ENCODE peak calls at places on chromosomes 3 and 15, in seven cellular contexts. E is GM12878, H is GM12892, F is K562, R is H1, J is HepG2, N is SK-N-SH. Y is an unnamed sample.

GRCh38 chr3:128906031-128906803 is 26.8 kb downstream of the ACAD9 start:
- DNase-seq in H (no peak), J (no peak), F (no peak), E (no peak), N (no peak), R (no peak), Y (no peak)

GRCh38 chr3:98962951-98963350 is 61.5 kb upstream of the DCBLD2 start:
- DNase-seq in F (no peak), R (no peak), E (no peak), J (no peak), N (no peak), H (no peak), Y (no peak)

GRCh38 chr3:122111974-122112373 is 56.8 kb downstream of the CD86 start:
- DNase-seq in H (no peak), E (no peak), F (no peak), N (no peak), J (no peak), R (no peak), Y (no peak)

GRCh38 chr3:178421069-178421468 is 115.2 kb upstream of the KCNMB2 start:
- DNase-seq in F (no peak), R (no peak), N (no peak), E (no peak), J (no peak), H (no peak), Y (no peak)

GRCh38 chr3:148077951-148078350 is 619.8 kb upstream of the AGTR1 start:
- DNase-seq in N (no peak), E (no peak), R (no peak), H (no peak), F (no peak), J (no peak), Y (no peak)

GRCh38 chr3:47565861-47566550 is 12.7 kb downstream of the CSPG5 start:
- DNase-seq in H (no peak), N (peak; percentile 41), E (no peak), R (no peak), J (no peak), F (no peak), Y (no peak)

GRCh38 chr3:127525373-127525772 is 65.2 kb downstream of the TPRA1 start:
- DNase-seq in N (no peak), E (no peak), J (peak; percentile 27), F (peak; percentile 30), R (no peak), H (no peak), Y (no peak)

GRCh38 chr15:38316311-38316710 is 63.7 kb downstream of the SPRED1 start:
- DNase-seq in R (no peak), F (no peak), N (no peak), E (no peak), J (no peak), H (no peak), Y (no peak)

GRCh38 chr3:152583913-152584312 is 251.0 kb upstream of the P2RY1 start:
- DNase-seq in F (no peak), H (no peak), R (no peak), N (no peak), E (no peak), J (no peak), Y (no peak)

GRCh38 chr3:72042397-72043211 is 257.7 kb upstream of the PROK2 start:
- DNase-seq in F (no peak), N (no peak), H (no peak), J (no peak), E (no peak), R (no peak), Y (no peak)

GRCh38 chr3:8460815-8461482 is 40.7 kb upstream of the LMCD1 start:
- DNase-seq in N (no peak), J (no peak), H (no peak), F (no peak), R (no peak), E (no peak), Y (no peak)

GRCh38 chr3:154971341-154971740 is 108.8 kb upstream of the MME start:
- DNase-seq in H (no peak), J (no peak), R (no peak), F (no peak), N (no peak), E (no peak), Y (no peak)

GRCh38 chr3:154971771-154972326 is 108.3 kb upstream of the MME start:
- DNase-seq in N (no peak), F (no peak), R (no peak), E (no peak), J (no peak), H (no peak), Y (no peak)

GRCh38 chr3:154972951-154973350 is 107.2 kb upstream of the MME start:
- DNase-seq in N (no peak), J (no peak), R (no peak), H (no peak), F (no peak), E (no peak), Y (no peak)

GRCh38 chr3:154969366-154969765 is 110.8 kb upstream of the MME start:
- DNase-seq in N (no peak), E (no peak), F (no peak), R (no peak), H (no peak), J (no peak), Y (no peak)

GRCh38 chr3:154970796-154971195 is 109.3 kb upstream of the MME start:
- DNase-seq in H (no peak), N (no peak), F (no peak), R (no peak), E (no peak), J (no peak), Y (no peak)
- TF ChIP-seq POLR2AphosphoS5 in H (no peak), N (peak; percentile 43), F (no peak), R (no peak), E (no peak), J (no peak), Y (no peak)

DNA sequence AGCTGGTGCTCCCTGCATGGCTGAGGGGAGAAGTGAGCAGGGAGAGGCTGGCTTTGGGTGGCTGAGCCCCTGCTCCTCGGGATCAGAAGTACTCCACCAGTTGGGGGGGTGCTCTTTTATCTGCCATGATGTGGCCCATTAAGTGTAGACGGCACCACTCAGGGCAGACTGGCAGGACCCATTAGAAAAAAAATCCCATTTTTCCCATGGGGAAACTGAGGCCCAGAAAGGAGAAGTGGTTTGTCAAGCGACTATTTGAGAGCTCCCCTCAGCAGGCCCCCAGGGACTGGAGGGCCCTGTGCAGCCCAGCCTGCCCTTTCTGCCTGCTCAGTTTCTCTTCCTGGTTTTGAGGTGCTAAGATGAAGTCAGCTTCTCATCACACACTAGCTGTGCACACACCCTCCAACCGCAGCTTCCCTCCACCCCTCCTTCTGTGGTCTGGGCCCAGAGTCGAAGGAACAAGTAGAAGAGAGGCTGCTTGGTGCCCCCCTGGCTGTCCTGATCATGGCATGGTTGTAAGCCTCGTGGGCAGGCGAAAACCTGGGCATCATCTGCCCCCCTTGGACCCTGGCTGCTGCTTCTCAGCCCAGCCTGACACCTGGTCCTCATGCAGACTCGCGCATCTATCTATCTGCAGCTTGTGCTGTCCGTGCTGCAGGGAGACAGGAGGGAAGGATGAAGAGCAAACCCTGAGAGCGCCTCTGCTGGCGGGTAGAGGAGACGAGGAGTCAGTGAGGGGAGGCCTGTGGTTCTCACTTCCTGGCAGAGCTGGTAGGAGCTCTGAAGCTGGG is 5.6 kb downstream of the CSK start:
- DNase-seq in H (peak; percentile 70), E (peak; percentile 97), R (no peak), J (no peak), F (peak; percentile 70), N (peak; percentile 69), Y (peak; percentile 70)
- TF ChIP-seq TAF1 in H (peak; percentile 12), E (peak; percentile 52), R (no peak), J (no peak), F (no peak), N (no peak), Y (peak; percentile 38)

GRCh38 chr3:150315711-150316110 is 92.4 kb upstream of the TSC22D2 start:
- DNase-seq in R (no peak), H (no peak), E (no peak), J (no peak), F (no peak), N (no peak), Y (no peak)

GRCh38 chr3:150324261-150324660 is 83.8 kb upstream of the TSC22D2 start:
- DNase-seq in N (no peak), J (no peak), F (no peak), H (no peak), E (no peak), R (no peak), Y (no peak)

GRCh38 chr3:150317469-150317868 is 90.6 kb upstream of the TSC22D2 start:
- DNase-seq in J (peak; percentile 15), R (no peak), H (no peak), N (no peak), E (no peak), F (no peak), Y (no peak)

GRCh38 chr3:150323770-150324169 is 84.3 kb upstream of the TSC22D2 start:
- DNase-seq in E (no peak), N (no peak), F (no peak), J (no peak), H (no peak), R (no peak), Y (no peak)

GRCh38 chr3:150319900-150320299 is 88.2 kb upstream of the TSC22D2 start:
- DNase-seq in E (no peak), N (no peak), R (no peak), H (no peak), F (no peak), J (peak; percentile 39), Y (no peak)
- TF ChIP-seq POLR2AphosphoS5 in E (no peak), N (peak; percentile 49), R (no peak), H (no peak), F (no peak), J (no peak), Y (no peak)

GRCh38 chr3:52280046-52280445 is 1.6 kb upstream of the WDR82 start:
- DNase-seq in R (no peak), N (peak; percentile 68), F (no peak), E (no peak), H (no peak), J (no peak), Y (no peak)

GRCh38 chr3:52281980-52282801 is 3.7 kb upstream of the WDR82 start:
- DNase-seq in E (no peak), F (no peak), R (no peak), H (no peak), J (peak; percentile 59), N (no peak), Y (no peak)

GRCh38 chr3:52278510-52279069 is at the start of gene WDR82:
- DNase-seq in N (peak; percentile 98), H (peak; percentile 93), F (peak; percentile 91), E (peak; percentile 67), R (peak; percentile 85), J (peak; percentile 78), Y (peak; percentile 95)

GRCh38 chr3:52277071-52277964 is 1.1 kb downstream of the WDR82 start:
- DNase-seq in J (peak; percentile 55), F (peak; percentile 48), E (no peak), R (no peak), N (peak; percentile 77), H (no peak), Y (no peak)

GRCh38 chr3:52277972-52278509 is 408 bp downstream of the WDR82 start:
- DNase-seq in H (peak; percentile 62), J (no peak), E (no peak), F (peak; percentile 49), N (peak; percentile 80), R (no peak), Y (no peak)
- TF ChIP-seq TAF1 in H (no peak), J (no peak), E (no peak), F (no peak), N (peak; percentile 13), R (no peak), Y (no peak)